ENCODE peak calls at places on chromosomes 13 and 19, in seven cellular contexts. C, D, Z, O, H, Q and Y are unnamed samples.

GRCh38 chr19:50311723-50312635 is 17.2 kb downstream of the KCNC3 start:
- DNase-seq in D (peak; percentile 82), H (peak; percentile 89), Z (no peak), Q (no peak), C (peak; percentile 82), O (peak; percentile 59), Y (peak; percentile 73)

GRCh38 chr19:6475321-6476108 is 6.1 kb downstream of the DENND1C start:
- DNase-seq in O (no peak), Z (no peak), H (peak; percentile 82), Q (no peak), C (peak; percentile 56), D (no peak), Y (peak; percentile 31)

GRCh38 chr19:51064534-51065220 is at the start of gene KLK13:
- DNase-seq in Q (no peak), C (peak; percentile 69), O (no peak), Z (peak; percentile 7), H (peak; percentile 69), D (peak; percentile 91), Y (peak; percentile 26)

GRCh38 chr19:57377498-57378146 is 12.0 kb upstream of the ZNF548 start:
- DNase-seq in O (no peak), H (no peak), Q (no peak), Z (no peak), C (no peak), D (no peak), Y (no peak)

GRCh38 chr13:80873589-80873988 is 532.7 kb upstream of the SPRY2 start:
- DNase-seq in O (no peak), Q (peak; percentile 33), C (no peak), H (no peak), D (no peak), Z (no peak), Y (no peak)

GRCh38 chr13:27080018-27080948 is 91.3 kb downstream of the USP12 start:
- DNase-seq in C (no peak), O (no peak), D (no peak), H (no peak), Q (no peak), Z (no peak), Y (no peak)

GRCh38 chr19:31612873-31613272 is 263.6 kb upstream of the TSHZ3 start:
- DNase-seq in O (no peak), Z (no peak), D (no peak), C (no peak), H (no peak), Q (no peak), Y (no peak)

GRCh38 chr13:33263976-33264619 is 21.5 kb downstream of the STARD13 start:
- DNase-seq in O (no peak), C (no peak), Z (no peak), H (no peak), Q (no peak), D (no peak), Y (no peak)

GRCh38 chr19:56836059-56836458 is 4.5 kb downstream of the PEG3 start:
- DNase-seq in Z (no peak), H (no peak), O (no peak), D (no peak), Q (no peak), C (no peak), Y (no peak)

GRCh38 chr19:46384396-46384795 is 29.0 kb downstream of the CCDC8 start:
- DNase-seq in Z (no peak), O (no peak), H (no peak), C (no peak), D (no peak), Q (no peak), Y (no peak)

GRCh38 chr13:51235756-51236564 is 13.8 kb downstream of the FAM124A start:
- DNase-seq in Z (no peak), O (no peak), C (no peak), Q (no peak), H (no peak), D (no peak), Y (no peak)

GRCh38 chr19:51799311-51799997 is 4.5 kb downstream of the FPR3 start:
- DNase-seq in Z (no peak), C (no peak), O (peak; percentile 35), Q (no peak), H (no peak), D (peak; percentile 88), Y (no peak)

GRCh38 chr13:49370390-49370789 is 73.5 kb downstream of the CAB39L start:
- DNase-seq in Z (no peak), D (no peak), O (no peak), C (no peak), H (no peak), Q (no peak), Y (no peak)

GRCh38 chr13:19818223-19818842 is 35.6 kb upstream of the PSPC1 start:
- DNase-seq in O (peak; percentile 4), Z (peak; percentile 65), C (peak; percentile 95), H (peak; percentile 97), D (peak; percentile 48), Q (no peak), Y (peak; percentile 16)

GRCh38 chr19:42324655-42325307 is 654 bp upstream of the MEGF8 start:
- DNase-seq in O (no peak), C (peak; percentile 36), D (no peak), Q (no peak), H (peak; percentile 60), Z (no peak), Y (no peak)

GRCh38 chr13:100392709-100393630 is 195.6 kb downstream of the GGACT start:
- DNase-seq in O (peak; percentile 91), D (peak; percentile 92), C (no peak), Z (peak; percentile 98), Q (peak; percentile 19), H (no peak), Y (peak; percentile 49)

GRCh38 chr19:18204394-18205179 is 745 bp upstream of the RAB3A start:
- DNase-seq in C (peak; percentile 77), D (no peak), O (no peak), Z (no peak), H (peak; percentile 85), Q (no peak), Y (no peak)

GRCh38 chr19:35008891-35009341 is 8.8 kb downstream of the GRAMD1A start:
- DNase-seq in C (no peak), H (no peak), O (no peak), Q (no peak), D (no peak), Z (no peak), Y (no peak)

GRCh38 chr13:110503037-110503901 is 58.3 kb downstream of the RAB20 start:
- DNase-seq in D (peak; percentile 71), C (no peak), O (no peak), Z (no peak), Q (no peak), H (no peak), Y (no peak)

GRCh38 chr19:13964776-13965175 is 12.5 kb downstream of the DCAF15 start:
- DNase-seq in O (no peak), D (no peak), Q (no peak), H (no peak), Z (no peak), C (no peak), Y (no peak)

GRCh38 chr19:41927810-41928192 is 448 bp downstream of the ERFL start:
- DNase-seq in O (no peak), D (peak; percentile 51), H (no peak), Q (no peak), Z (no peak), C (no peak), Y (no peak)

GRCh38 chr19:16470911-16471811 is 609 bp downstream of the EPS15L1 start:
- DNase-seq in O (no peak), H (peak; percentile 62), Q (no peak), Z (no peak), D (peak; percentile 56), C (no peak), Y (no peak)

DNA sequence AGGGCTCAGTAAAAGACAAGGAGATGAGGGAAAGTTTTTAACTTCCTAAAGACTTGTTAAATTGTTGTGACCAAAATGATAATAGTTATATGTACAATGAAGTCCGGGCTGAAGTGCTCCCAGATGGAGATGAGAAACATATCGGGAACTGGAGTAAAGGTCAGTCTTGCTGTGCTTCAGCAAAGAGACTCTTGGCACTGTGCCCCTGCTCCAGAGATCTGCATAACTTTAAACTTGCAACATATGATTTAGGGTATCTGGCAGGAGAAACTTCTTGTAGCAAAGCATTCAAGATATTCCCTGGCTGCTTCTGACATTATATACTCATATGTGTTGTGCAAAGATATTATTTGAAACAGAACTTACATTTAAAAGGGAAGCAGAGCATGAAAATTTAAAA is 786.6 kb upstream of the SLITRK6 start:
- DNase-seq in C (no peak), D (no peak), Z (no peak), Q (no peak), H (no peak), O (no peak), Y (no peak)
- TF ChIP-seq SP1 in C (no peak), D (no peak), Z (no peak), Q (no peak), H (no peak), O (no peak), Y (no peak)

DNA sequence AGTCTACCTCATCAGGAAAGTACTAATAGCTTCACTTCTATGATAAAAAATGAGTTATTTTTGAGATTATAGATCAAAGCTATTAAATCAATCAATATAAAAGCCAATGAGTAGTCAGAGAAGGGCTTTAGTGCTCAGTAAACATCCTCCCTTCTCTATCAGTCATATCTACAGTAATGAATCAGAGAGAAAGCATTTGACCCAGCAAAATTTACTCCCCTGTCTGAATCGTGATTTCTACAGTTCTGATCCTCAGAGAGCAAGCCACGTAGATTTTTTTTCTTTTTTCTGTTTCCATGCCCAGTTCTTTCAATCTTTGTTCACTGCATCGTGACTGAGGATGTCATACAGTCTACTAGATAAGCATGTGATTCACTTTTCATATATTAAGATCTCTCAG is 16.2 kb upstream of the MBNL2 start:
- DNase-seq in D (no peak), Q (no peak), Z (no peak), O (no peak), H (no peak), C (no peak), Y (no peak)
- TF ChIP-seq SP1 in D (no peak), Q (no peak), Z (no peak), O (no peak), H (no peak), C (no peak), Y (no peak)

DNA sequence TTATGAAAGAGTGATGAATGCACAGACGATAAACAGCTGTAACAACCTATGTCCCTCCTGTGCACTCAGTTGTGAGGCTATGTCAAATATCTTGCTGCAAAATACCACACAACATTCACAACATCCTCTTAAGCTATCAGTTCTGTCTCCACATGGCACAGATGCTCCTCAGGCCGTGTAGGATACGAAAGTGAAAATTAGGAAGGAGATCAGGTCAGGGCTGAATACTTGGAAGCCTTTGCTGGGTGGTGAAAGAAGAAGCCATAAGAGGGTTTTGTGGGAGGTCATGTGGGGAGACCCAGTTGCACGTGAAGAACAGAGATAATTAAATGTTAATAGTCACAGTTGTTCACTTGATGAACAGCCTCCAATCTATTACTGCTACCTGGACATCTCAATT is 58.9 kb downstream of the RXFP2 start:
- DNase-seq in H (no peak), C (no peak), Z (no peak), D (no peak), O (no peak), Q (no peak), Y (no peak)
- TF ChIP-seq SP1 in H (no peak), C (no peak), Z (no peak), D (no peak), O (no peak), Q (no peak), Y (no peak)

DNA sequence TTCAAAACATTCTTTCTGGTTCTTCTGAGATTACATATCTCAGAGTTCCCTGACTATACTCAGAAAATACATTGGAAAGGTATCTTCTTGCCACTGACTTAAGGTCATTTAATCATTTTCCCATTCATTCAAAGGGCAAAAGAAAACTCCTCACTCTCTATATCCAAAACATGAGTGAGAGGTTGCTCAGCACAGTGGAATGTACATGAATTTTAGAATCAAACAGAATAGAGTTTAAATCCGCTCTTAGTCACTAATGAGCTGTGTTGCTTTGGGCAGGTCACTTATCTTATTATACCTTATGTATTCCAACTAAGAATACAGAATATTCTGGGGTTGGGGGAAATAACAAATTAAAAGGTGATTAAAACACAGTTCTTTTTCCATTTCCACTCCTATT is 452.6 kb upstream of the KLF12 start:
- DNase-seq in Q (no peak), H (no peak), O (no peak), C (no peak), Z (no peak), D (no peak), Y (no peak)
- TF ChIP-seq SP1 in Q (no peak), H (no peak), O (no peak), C (no peak), Z (no peak), D (no peak), Y (no peak)